ENCODE peak calls at places on chromosome 14, in four cellular contexts. H, E, Y and X are unnamed samples.

GRCh38 chr14:27945512-27945911 is 821.1 kb upstream of the FOXG1 start:
- DNase-seq in H (no peak), E (no peak), Y (no peak), X (no peak)

GRCh38 chr14:20820063-20820904 is 17.6 kb upstream of the RNASE1 start:
- DNase-seq in H (no peak), E (no peak), Y (no peak), X (no peak)

GRCh38 chr14:105329411-105330200 is 15.1 kb downstream of the PACS2 start:
- DNase-seq in H (no peak), E (no peak), Y (no peak), X (no peak)

GRCh38 chr14:73237219-73237785 is at the start of gene PAPLN:
- DNase-seq in H (peak), E (no peak), Y (no peak), X (no peak)

GRCh38 chr14:79598339-79598738 is 613.0 kb downstream of the DIO2 start:
- DNase-seq in H (no peak), E (no peak), Y (no peak), X (no peak)

GRCh38 chr14:32072701-32073100 is 4.4 kb upstream of the ARHGAP5 start:
- DNase-seq in H (no peak), E (no peak), Y (no peak), X (no peak)

GRCh38 chr14:78446807-78447206 is 276.6 kb downstream of the NRXN3 start:
- DNase-seq in H (peak), E (peak), Y (no peak), X (no peak)

GRCh38 chr14:100072783-100073346 is 7.6 kb downstream of the EVL start:
- DNase-seq in H (peak), E (no peak), Y (no peak), X (no peak)

GRCh38 chr14:96122496-96122895 is 82.1 kb upstream of the BDKRB2 start:
- DNase-seq in H (no peak), E (no peak), Y (peak), X (peak)

GRCh38 chr14:69152181-69152943 is 557 bp downstream of the DCAF5 start:
- DNase-seq in H (peak), E (peak), Y (no peak), X (peak)

GRCh38 chr14:91830777-91831176 is 36.6 kb downstream of the TC2N start:
- DNase-seq in H (no peak), E (no peak), Y (no peak), X (no peak)

GRCh38 chr14:66543996-66544395 is 36.0 kb downstream of the GPHN start:
- DNase-seq in H (no peak), E (no peak), Y (no peak), X (no peak)

GRCh38 chr14:64879635-64880381 is at the start of gene SPTB:
- DNase-seq in H (peak), E (peak), Y (no peak), X (peak)

GRCh38 chr14:96126339-96126770 is 78.3 kb upstream of the BDKRB2 start:
- DNase-seq in H (no peak), E (peak), Y (no peak), X (no peak)

GRCh38 chr14:50845166-50845565 is 14.2 kb upstream of the NIN start:
- DNase-seq in H (no peak), E (no peak), Y (no peak), X (no peak)

GRCh38 chr14:97164014-97164413 is 366.8 kb downstream of the VRK1 start:
- DNase-seq in H (no peak), E (no peak), Y (no peak), X (no peak)

GRCh38 chr14:103023881-103024473 is 33.4 kb downstream of the CDC42BPB start:
- DNase-seq in H (peak), E (peak), Y (no peak), X (peak)

GRCh38 chr14:101715209-101716076 is 46.1 kb upstream of the PPP2R5C start:
- DNase-seq in H (no peak), E (no peak), Y (no peak), X (no peak)

GRCh38 chr14:77024171-77024627 is 4.3 kb downstream of the IRF2BPL start:
- DNase-seq in H (no peak), E (no peak), Y (no peak), X (peak)

GRCh38 chr14:104101086-104101621 is 15.7 kb downstream of the ASPG start:
- DNase-seq in H (no peak), E (no peak), Y (no peak), X (peak)

GRCh38 chr14:53011053-53011462 is 60.2 kb upstream of the FERMT2 start:
- DNase-seq in H (no peak), E (no peak), Y (peak), X (no peak)

GRCh38 chr14:86035882-86036281 is 505.9 kb downstream of the FLRT2 start:
- DNase-seq in H (peak), E (peak), Y (no peak), X (peak)

GRCh38 chr14:75018684-75019083 is 16.0 kb downstream of the EIF2B2 start:
- DNase-seq in H (no peak), E (no peak), Y (no peak), X (no peak)

GRCh38 chr14:65502676-65503124 is 90.2 kb downstream of the FUT8 start:
- DNase-seq in H (no peak), E (no peak), Y (no peak), X (no peak)

GRCh38 chr14:64507376-64508156 is 3.0 kb downstream of the ZBTB1 start:
- DNase-seq in H (no peak), E (no peak), Y (no peak), X (no peak)

GRCh38 chr14:68628605-68629310 is 164.1 kb downstream of the ZFP36L1 start:
- DNase-seq in H (no peak), E (no peak), Y (no peak), X (no peak)

GRCh38 chr14:34888186-34888585 is 13.0 kb upstream of the BAZ1A start:
- DNase-seq in H (no peak), E (no peak), Y (no peak), X (no peak)

GRCh38 chr14:39034481-39035296 is 68.3 kb downstream of the SEC23A start:
- DNase-seq in H (no peak), E (peak), Y (no peak), X (peak)

GRCh38 chr14:68199465-68200145 is 380.0 kb downstream of the RAD51B start:
- DNase-seq in H (no peak), E (peak), Y (no peak), X (no peak)

GRCh38 chr14:69316449-69317391 is 56.8 kb downstream of the GALNT16 start:
- DNase-seq in H (no peak), E (no peak), Y (peak), X (no peak)

GRCh38 chr14:59632381-59632780 is 55.8 kb upstream of the CCDC175 start:
- DNase-seq in H (peak), E (peak), Y (no peak), X (peak)

GRCh38 chr14:55706341-55706684 is 126.3 kb downstream of the KTN1 start:
- DNase-seq in H (no peak), E (no peak), Y (no peak), X (no peak)

GRCh38 chr14:66361013-66361412 is 125.2 kb upstream of the CCDC196 start:
- DNase-seq in H (no peak), E (no peak), Y (no peak), X (no peak)

GRCh38 chr14:79841433-79841832 is 369.9 kb downstream of the DIO2 start:
- DNase-seq in H (no peak), E (no peak), Y (no peak), X (no peak)

GRCh38 chr14:100981808-100982207 is 78.3 kb upstream of the RTL1 start:
- DNase-seq in H (no peak), E (no peak), Y (no peak), X (no peak)

DNA sequence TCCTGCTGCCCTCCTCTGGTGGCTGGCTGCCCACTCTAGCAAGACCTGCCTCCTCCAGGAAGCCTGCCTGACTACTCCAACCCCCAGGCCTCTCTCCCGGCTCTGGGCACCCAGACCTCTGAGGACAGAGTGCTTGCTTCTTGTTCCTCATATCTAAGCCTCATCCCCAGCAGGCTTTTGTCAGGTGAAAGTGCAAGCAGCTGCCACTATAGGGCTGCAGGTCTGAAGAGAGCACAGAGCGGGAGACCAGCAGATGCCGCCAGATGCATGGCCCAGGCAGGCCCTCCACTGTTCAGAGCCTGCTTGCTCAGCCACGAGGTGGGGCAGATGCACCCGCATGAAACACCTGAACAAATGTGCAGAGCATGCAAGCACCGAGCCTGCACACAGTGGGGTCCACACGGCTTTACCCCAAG is 73.0 kb downstream of the SERPINA3 start:
- DNase-seq in H (no peak), E (no peak), Y (no peak), X (no peak)
- TF ChIP-seq CTCF in H (no peak), E (no peak), Y (no peak), X (no peak)

DNA sequence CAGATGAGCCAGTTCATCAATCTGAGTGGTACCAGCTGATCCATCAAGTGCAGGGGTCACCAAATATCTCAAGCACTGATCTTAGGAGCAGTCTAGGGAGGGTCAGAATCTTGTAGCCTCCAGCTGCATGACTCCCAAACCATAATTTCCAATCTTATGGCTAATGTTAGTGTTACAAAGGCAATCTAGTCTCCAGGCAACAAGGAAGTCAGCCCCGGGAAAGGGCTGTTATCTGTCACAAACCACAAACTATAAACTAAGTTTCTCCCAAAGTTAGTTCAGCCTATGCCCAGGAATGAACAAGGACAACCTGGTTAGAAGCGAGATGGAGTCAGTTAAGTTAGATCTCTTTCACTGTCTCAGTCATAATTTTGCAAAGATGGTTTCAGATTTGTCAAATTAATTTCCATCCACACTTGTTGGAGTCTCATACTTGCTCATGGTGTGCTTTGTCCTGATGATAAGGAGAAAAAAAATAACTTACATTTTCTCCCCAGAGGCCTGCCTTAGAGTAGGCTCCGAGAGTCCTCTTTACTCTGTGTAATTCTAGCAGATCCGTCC is 3.9 kb upstream of the ABHD4 start:
- DNase-seq in H (no peak), E (no peak), Y (no peak), X (no peak)
- TF ChIP-seq CTCF in H (no peak), E (no peak), Y (no peak), X (no peak)

GRCh38 chr14:61925043-61925442 is 162.8 kb downstream of the SNAPC1 start:
- DNase-seq in H (peak), E (peak), Y (no peak), X (no peak)
- TF ChIP-seq CTCF in H (peak), E (no peak), Y (peak), X (no peak)

DNA sequence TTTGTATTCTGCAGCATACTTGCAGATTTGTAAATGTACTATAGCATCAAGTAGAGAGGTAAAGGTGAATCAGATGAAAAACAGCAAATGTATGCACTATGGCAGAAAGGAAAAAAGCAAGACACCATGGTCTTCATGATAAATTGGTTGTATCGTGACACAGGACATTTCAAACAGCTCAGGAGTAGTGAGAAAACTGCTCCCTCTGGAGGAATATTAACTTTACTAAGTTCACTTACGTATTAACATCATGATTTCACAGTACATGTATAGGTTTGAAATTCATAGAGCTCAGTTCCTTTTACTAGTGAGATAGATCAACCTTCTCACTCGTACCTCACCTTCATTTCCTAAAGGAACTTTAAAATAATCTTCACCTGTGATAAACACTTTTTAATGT is 6.5 kb downstream of the MBIP start:
- DNase-seq in H (peak), E (no peak), Y (no peak), X (no peak)
- TF ChIP-seq CTCF in H (no peak), E (no peak), Y (no peak), X (no peak)

DNA sequence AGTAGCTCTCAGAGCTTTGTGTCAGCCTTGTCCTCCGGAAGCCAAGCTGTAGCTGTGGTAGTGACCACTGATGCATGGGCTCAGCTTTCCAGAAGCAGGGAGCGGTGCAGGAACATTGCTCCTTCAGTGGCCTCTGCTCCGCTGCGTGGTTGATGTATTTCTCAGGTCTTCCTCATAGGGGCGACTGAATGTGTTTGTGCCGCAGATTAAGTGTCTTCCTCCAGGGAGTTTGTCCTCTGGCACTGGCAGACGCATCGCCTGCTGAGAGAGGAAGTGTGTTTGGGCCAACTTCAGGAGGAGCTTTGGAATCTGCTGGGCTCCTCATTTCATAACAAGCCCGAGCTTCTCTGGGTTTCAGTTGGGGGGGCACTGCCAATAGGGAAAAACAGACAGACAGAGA is 69.2 kb upstream of the PRIMA1 start:
- DNase-seq in H (peak), E (no peak), Y (no peak), X (peak)
- TF ChIP-seq CTCF in H (no peak), E (no peak), Y (no peak), X (no peak)

GRCh38 chr14:24392327-24393098 is 6.3 kb upstream of the NYNRIN start:
- DNase-seq in H (no peak), E (no peak), Y (no peak), X (no peak)
- TF ChIP-seq CTCF in H (no peak), E (no peak), Y (no peak), X (no peak)

GRCh38 chr14:89953602-89954001 is 928 bp downstream of the EFCAB11 start:
- DNase-seq in H (no peak), E (no peak), Y (no peak), X (no peak)

GRCh38 chr14:89955022-89955414 is 488 bp upstream of the EFCAB11 start:
- DNase-seq in H (no peak), E (no peak), Y (no peak), X (no peak)

GRCh38 chr14:89955418-89956293 is at the start of gene TDP1:
- DNase-seq in H (peak), E (peak), Y (peak), X (peak)

GRCh38 chr14:89952581-89952980 is 1.9 kb downstream of the EFCAB11 start:
- DNase-seq in H (no peak), E (no peak), Y (no peak), X (no peak)

GRCh38 chr14:89954045-89955021 is at the start of gene EFCAB11:
- DNase-seq in H (peak), E (peak), Y (peak), X (peak)
- TF ChIP-seq CTCF in H (no peak), E (peak), Y (no peak), X (no peak)